ENCODE peak calls at places on chromosomes 5 and 9, in four cellular contexts. One of them, this sample, is unnamed.

GRCh38 chr5:166961028-166961427 is 1330.4 kb upstream of the WWC1 start:
- DNase-seq in transverse colon: no peak
- DNase-seq in uterus: no peak
- DNase-seq in body of pancreas: peak
- DNase-seq in this sample: no peak

GRCh38 chr5:150777685-150778084 is 872 bp upstream of the SMIM3 start:
- DNase-seq in transverse colon: no peak
- DNase-seq in uterus: no peak
- DNase-seq in body of pancreas: no peak
- DNase-seq in this sample: no peak

GRCh38 chr5:120464627-120465280 is 654 bp downstream of the PRR16 start:
- DNase-seq in transverse colon: peak
- DNase-seq in uterus: peak
- DNase-seq in body of pancreas: peak
- DNase-seq in this sample: peak

GRCh38 chr5:169637085-169637855 is at the start of gene DOCK2:
- DNase-seq in transverse colon: peak
- DNase-seq in uterus: no peak
- DNase-seq in body of pancreas: no peak
- DNase-seq in this sample: no peak

GRCh38 chr9:91253488-91253887 is 108.2 kb downstream of the AUH start:
- DNase-seq in transverse colon: no peak
- DNase-seq in uterus: no peak
- DNase-seq in body of pancreas: no peak
- DNase-seq in this sample: no peak

GRCh38 chr9:89878687-89879086 is 273.9 kb downstream of the GADD45G start:
- DNase-seq in transverse colon: peak
- DNase-seq in uterus: peak
- DNase-seq in body of pancreas: peak
- DNase-seq in this sample: peak

GRCh38 chr5:38765461-38765861 is 80.4 kb upstream of the OSMR start:
- DNase-seq in transverse colon: no peak
- DNase-seq in uterus: no peak
- DNase-seq in body of pancreas: no peak
- DNase-seq in this sample: no peak

GRCh38 chr5:135344351-135344750 is 54.7 kb downstream of the MACROH2A1 start:
- DNase-seq in transverse colon: no peak
- DNase-seq in uterus: no peak
- DNase-seq in body of pancreas: no peak
- DNase-seq in this sample: no peak

GRCh38 chr5:177307544-177308363 is 3.9 kb downstream of the MXD3 start:
- DNase-seq in transverse colon: no peak
- DNase-seq in uterus: no peak
- DNase-seq in body of pancreas: peak
- DNase-seq in this sample: no peak

GRCh38 chr9:84781431-84781830 is 111.9 kb downstream of the NTRK2 start:
- DNase-seq in transverse colon: no peak
- DNase-seq in uterus: no peak
- DNase-seq in body of pancreas: no peak
- DNase-seq in this sample: no peak

GRCh38 chr9:7500521-7500920 is 299.1 kb downstream of the DMAC1 start:
- DNase-seq in transverse colon: no peak
- DNase-seq in uterus: no peak
- DNase-seq in body of pancreas: no peak
- DNase-seq in this sample: no peak

GRCh38 chr5:88878976-88879375 is 4.0 kb downstream of the MEF2C start:
- DNase-seq in transverse colon: no peak
- DNase-seq in uterus: no peak
- DNase-seq in body of pancreas: no peak
- DNase-seq in this sample: no peak

GRCh38 chr5:76831108-76831447 is 12.2 kb downstream of the F2RL1 start:
- DNase-seq in transverse colon: no peak
- DNase-seq in uterus: no peak
- DNase-seq in body of pancreas: no peak
- DNase-seq in this sample: no peak

GRCh38 chr5:15757103-15757502 is 257.1 kb downstream of the FBXL7 start:
- DNase-seq in transverse colon: no peak
- DNase-seq in uterus: no peak
- DNase-seq in body of pancreas: no peak
- DNase-seq in this sample: no peak

GRCh38 chr9:118931941-118932340 is 437.3 kb downstream of the BRINP1 start:
- DNase-seq in transverse colon: no peak
- DNase-seq in uterus: no peak
- DNase-seq in body of pancreas: no peak
- DNase-seq in this sample: no peak

GRCh38 chr9:21104787-21105186 is 27.0 kb upstream of the IFNB1 start:
- DNase-seq in transverse colon: no peak
- DNase-seq in uterus: no peak
- DNase-seq in body of pancreas: no peak
- DNase-seq in this sample: no peak

GRCh38 chr9:92763721-92764380 is 782 bp downstream of the BICD2 start:
- DNase-seq in transverse colon: peak
- DNase-seq in uterus: no peak
- DNase-seq in body of pancreas: peak
- DNase-seq in this sample: no peak

GRCh38 chr5:140244525-140245025 is 58.3 kb downstream of the PFDN1 start:
- DNase-seq in transverse colon: peak
- DNase-seq in uterus: peak
- DNase-seq in body of pancreas: peak
- DNase-seq in this sample: peak

GRCh38 chr9:108035485-108035884 is 545.9 kb upstream of the KLF4 start:
- DNase-seq in transverse colon: no peak
- DNase-seq in uterus: no peak
- DNase-seq in body of pancreas: no peak
- DNase-seq in this sample: no peak

GRCh38 chr5:72065751-72066255 is 41.5 kb upstream of the MAP1B start:
- DNase-seq in transverse colon: no peak
- DNase-seq in uterus: no peak
- DNase-seq in body of pancreas: no peak
- DNase-seq in this sample: no peak

GRCh38 chr5:149320791-149321330 is 24.4 kb upstream of the GRPEL2 start:
- DNase-seq in transverse colon: peak
- DNase-seq in uterus: peak
- DNase-seq in body of pancreas: peak
- DNase-seq in this sample: peak

GRCh38 chr9:127785023-127785932 is 556 bp upstream of the CDK9 start:
- DNase-seq in transverse colon: peak
- DNase-seq in uterus: peak
- DNase-seq in body of pancreas: peak
- DNase-seq in this sample: peak

DNA sequence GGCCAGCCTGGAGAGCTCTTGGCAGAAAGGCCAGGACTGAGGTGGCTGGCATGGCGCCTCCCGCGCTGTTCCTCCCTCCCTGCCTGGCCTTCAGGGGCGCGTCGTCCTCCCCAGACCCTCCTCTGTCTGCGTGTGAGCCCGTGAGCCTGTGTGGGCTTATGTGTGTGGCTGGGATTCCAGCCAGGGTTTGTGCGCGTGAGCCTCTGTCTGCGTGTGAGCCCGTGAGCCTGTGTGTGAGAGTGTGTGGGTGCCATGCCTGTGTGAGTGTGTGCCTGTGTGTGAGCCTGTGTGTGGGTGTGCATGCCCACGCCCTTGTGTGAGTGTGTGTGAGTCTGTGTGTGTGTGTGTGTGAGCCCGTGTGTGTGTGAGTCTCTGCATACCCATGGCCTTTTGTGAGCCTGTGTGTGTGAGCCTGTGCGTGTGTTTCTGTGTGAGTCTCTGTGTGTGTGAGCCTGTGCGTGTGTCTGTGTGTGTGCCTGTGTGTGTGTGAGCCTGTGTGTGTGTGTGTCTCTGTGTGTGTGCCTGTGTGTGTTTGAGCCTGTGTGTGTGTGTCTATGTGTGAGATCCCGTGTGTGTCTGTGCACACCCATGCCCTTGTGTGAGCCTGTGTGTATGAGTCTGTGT is 13.0 kb downstream of the RXRA start:
- DNase-seq in transverse colon: no peak
- DNase-seq in uterus: peak
- DNase-seq in body of pancreas: no peak
- DNase-seq in this sample: no peak
- H3K4me3 ChIP-seq in transverse colon: no peak
- H3K4me3 ChIP-seq in uterus: peak
- H3K4me3 ChIP-seq in body of pancreas: no peak
- H3K4me3 ChIP-seq in this sample: no peak

GRCh38 chr9:95494416-95495371 is 22.1 kb downstream of the PTCH1 start:
- DNase-seq in transverse colon: peak
- DNase-seq in uterus: no peak
- DNase-seq in body of pancreas: no peak
- DNase-seq in this sample: peak

GRCh38 chr9:95497772-95498171 is 19.0 kb downstream of the PTCH1 start:
- DNase-seq in transverse colon: no peak
- DNase-seq in uterus: no peak
- DNase-seq in body of pancreas: no peak
- DNase-seq in this sample: no peak

GRCh38 chr9:95495988-95496387 is 20.8 kb downstream of the PTCH1 start:
- DNase-seq in transverse colon: no peak
- DNase-seq in uterus: no peak
- DNase-seq in body of pancreas: no peak
- DNase-seq in this sample: no peak

GRCh38 chr9:95494022-95494415 is 22.8 kb downstream of the PTCH1 start:
- DNase-seq in transverse colon: peak
- DNase-seq in uterus: no peak
- DNase-seq in body of pancreas: no peak
- DNase-seq in this sample: peak

GRCh38 chr9:95495529-95495928 is 21.2 kb downstream of the PTCH1 start:
- DNase-seq in transverse colon: no peak
- DNase-seq in uterus: no peak
- DNase-seq in body of pancreas: no peak
- DNase-seq in this sample: no peak
- TF ChIP-seq POLR2A in transverse colon: no peak
- TF ChIP-seq POLR2A in uterus: no peak
- TF ChIP-seq POLR2A in body of pancreas: no peak
- TF ChIP-seq POLR2A in this sample: no peak

DNA sequence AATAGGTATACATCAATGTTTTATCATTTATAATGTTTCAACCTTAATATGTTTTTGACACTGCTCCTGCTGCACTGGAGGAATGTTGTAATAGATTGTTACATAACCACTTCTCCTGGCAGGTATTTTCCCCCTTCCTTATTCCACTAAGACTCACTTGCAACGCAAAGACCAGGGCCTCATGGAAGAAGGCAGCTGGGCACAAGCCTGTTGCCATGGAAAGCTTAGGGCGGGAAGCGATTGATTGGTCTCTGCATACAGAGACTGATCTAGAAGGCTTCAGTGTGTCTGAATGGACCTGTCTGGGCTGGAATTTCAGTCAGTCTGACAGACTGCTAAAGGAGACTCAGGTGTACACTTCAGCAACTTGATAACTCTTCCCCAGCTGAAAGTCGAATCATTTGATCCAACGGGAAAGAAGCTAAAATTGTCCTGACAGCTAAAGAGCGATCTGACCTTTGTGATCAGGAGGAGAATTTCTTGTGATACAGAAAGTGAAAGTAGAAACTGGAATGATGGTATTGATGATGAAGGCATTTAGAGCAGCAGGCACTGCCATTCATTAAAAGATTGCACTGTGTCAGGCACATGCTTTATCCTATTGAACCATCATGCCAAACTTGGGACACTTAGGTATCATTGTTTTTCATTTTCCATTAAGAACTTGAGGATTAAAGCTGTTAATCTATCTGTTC is 65.1 kb downstream of the GRIA1 start:
- DNase-seq in transverse colon: no peak
- DNase-seq in uterus: no peak
- DNase-seq in body of pancreas: no peak
- DNase-seq in this sample: no peak
- H3K4me3 ChIP-seq in transverse colon: no peak
- H3K4me3 ChIP-seq in uterus: no peak
- H3K4me3 ChIP-seq in body of pancreas: no peak
- H3K4me3 ChIP-seq in this sample: no peak

GRCh38 chr9:134069536-134070399 is 1.9 kb upstream of the BRD3 start:
- DNase-seq in transverse colon: no peak
- DNase-seq in uterus: peak
- DNase-seq in body of pancreas: no peak
- DNase-seq in this sample: peak

GRCh38 chr9:134068742-134069535 is 1.1 kb upstream of the BRD3 start:
- DNase-seq in transverse colon: no peak
- DNase-seq in uterus: peak
- DNase-seq in body of pancreas: no peak
- DNase-seq in this sample: peak

GRCh38 chr9:134066546-134066922 is 1.3 kb downstream of the BRD3 start:
- DNase-seq in transverse colon: no peak
- DNase-seq in uterus: no peak
- DNase-seq in body of pancreas: no peak
- DNase-seq in this sample: peak

GRCh38 chr9:134066923-134067851 is 639 bp downstream of the BRD3 start:
- DNase-seq in transverse colon: peak
- DNase-seq in uterus: peak
- DNase-seq in body of pancreas: no peak
- DNase-seq in this sample: peak

GRCh38 chr9:134067904-134068741 is at the start of gene BRD3:
- DNase-seq in transverse colon: peak
- DNase-seq in uterus: peak
- DNase-seq in body of pancreas: peak
- DNase-seq in this sample: peak
- TF ChIP-seq POLR2A in transverse colon: peak
- TF ChIP-seq POLR2A in uterus: peak
- TF ChIP-seq POLR2A in body of pancreas: peak
- TF ChIP-seq POLR2A in this sample: peak

GRCh38 chr9:112870556-112870955 is 20.1 kb downstream of the SLC46A2 start:
- DNase-seq in transverse colon: no peak
- DNase-seq in uterus: no peak
- DNase-seq in body of pancreas: no peak
- DNase-seq in this sample: no peak
- H3K4me3 ChIP-seq in transverse colon: no peak
- H3K4me3 ChIP-seq in uterus: no peak
- H3K4me3 ChIP-seq in body of pancreas: no peak
- H3K4me3 ChIP-seq in this sample: no peak

GRCh38 chr5:10633271-10634049 is 69.6 kb downstream of the ANKRD33B start:
- DNase-seq in transverse colon: no peak
- DNase-seq in uterus: no peak
- DNase-seq in body of pancreas: no peak
- DNase-seq in this sample: no peak
- TF ChIP-seq POLR2A in transverse colon: no peak
- TF ChIP-seq POLR2A in uterus: no peak
- TF ChIP-seq POLR2A in body of pancreas: no peak
- TF ChIP-seq POLR2A in this sample: no peak